ENCODE peak calls at places on chromosome 6, in nine cellular contexts. O is cerebellum; J is GM23248; A is AG04449; C is stimulated activated CD4-positive, alpha-beta T cell treated with anti-CD3 and anti-CD28 coated beads, Interleukin-4, amount 100 ng/mL, for 24 hours; Z is aorta; D is dermis blood vessel endothelial cell; H is GM04504; T is left lobe of liver. Y is an unnamed sample.

GRCh38 chr6:159594750-159595117 is 98.3 kb downstream of the SOD2 start:
- DNase-seq in O (no peak), J (peak; percentile 91), A (no peak), C (no peak), Z (no peak), D (peak; percentile 53), H (peak; percentile 47), T (no peak), Y (no peak)

GRCh38 chr6:96015321-96015790 is 418 bp upstream of the FUT9 start:
- DNase-seq in O (peak; percentile 84), J (no peak), A (no peak), C (no peak), Z (no peak), D (no peak), H (no peak), T (no peak), Y (no peak)

GRCh38 chr6:169625376-169625775 is 76.5 kb downstream of the WDR27 start:
- DNase-seq in O (no peak), J (no peak), A (no peak), C (no peak), Z (no peak), D (no peak), H (no peak), T (no peak), Y (no peak)

GRCh38 chr6:137641474-137642077 is 147.4 kb upstream of the OLIG3 start:
- DNase-seq in O (peak; percentile 54), J (peak; percentile 85), A (no peak), C (peak; percentile 70), Z (peak; percentile 71), D (peak; percentile 84), H (peak; percentile 42), T (peak; percentile 66), Y (peak; percentile 20)

GRCh38 chr6:33375143-33375649 is 16.4 kb upstream of the KIFC1 start:
- DNase-seq in O (no peak), J (peak; percentile 92), A (peak; percentile 51), C (no peak), Z (peak; percentile 86), D (peak; percentile 42), H (peak; percentile 74), T (peak; percentile 78), Y (no peak)

GRCh38 chr6:33787336-33787953 is 1.5 kb downstream of the LEMD2 start:
- DNase-seq in O (no peak), J (peak; percentile 80), A (no peak), C (no peak), Z (no peak), D (peak; percentile 79), H (no peak), T (no peak), Y (no peak)

GRCh38 chr6:99613398-99613704 is 6.7 kb downstream of the PRDM13 start:
- DNase-seq in O (no peak), J (peak; percentile 60), A (no peak), C (peak; percentile 31), Z (peak; percentile 61), D (peak; percentile 66), H (no peak), T (no peak), Y (peak; percentile 47)

GRCh38 chr6:161882196-161882595 is 608.3 kb upstream of the AGPAT4 start:
- DNase-seq in O (no peak), J (no peak), A (no peak), C (no peak), Z (no peak), D (no peak), H (no peak), T (no peak), Y (no peak)

GRCh38 chr6:19587238-19587942 is 249.8 kb upstream of the ID4 start:
- DNase-seq in O (peak; percentile 42), J (no peak), A (no peak), C (no peak), Z (no peak), D (no peak), H (no peak), T (no peak), Y (no peak)

GRCh38 chr6:34491091-34491430 is 25.2 kb downstream of the PACSIN1 start:
- DNase-seq in O (no peak), J (peak; percentile 83), A (no peak), C (no peak), Z (no peak), D (no peak), H (peak; percentile 14), T (no peak), Y (no peak)

GRCh38 chr6:117534974-117535373 is 52.5 kb downstream of the DCBLD1 start:
- DNase-seq in O (no peak), J (no peak), A (no peak), C (no peak), Z (no peak), D (peak; percentile 77), H (no peak), T (no peak), Y (no peak)

GRCh38 chr6:161168281-161168891 is 105.5 kb downstream of the AGPAT4 start:
- DNase-seq in O (peak; percentile 79), J (peak; percentile 99), A (peak; percentile 89), C (no peak), Z (no peak), D (peak; percentile 95), H (peak; percentile 93), T (peak; percentile 76), Y (no peak)

GRCh38 chr6:168090064-168090690 is 11.2 kb upstream of the FRMD1 start:
- DNase-seq in O (no peak), J (no peak), A (no peak), C (no peak), Z (no peak), D (no peak), H (no peak), T (no peak), Y (no peak)

GRCh38 chr6:71015392-71015791 is 58.5 kb upstream of the B3GAT2 start:
- DNase-seq in O (no peak), J (no peak), A (no peak), C (no peak), Z (no peak), D (no peak), H (no peak), T (no peak), Y (no peak)

GRCh38 chr6:38420207-38420606 is 219.5 kb downstream of the BTBD9 start:
- DNase-seq in O (no peak), J (peak; percentile 35), A (no peak), C (no peak), Z (no peak), D (peak; percentile 10), H (no peak), T (no peak), Y (no peak)

Y was measured in activated B cell treated with CpG ODN at 0.5 μM for 24 hours.